ENCODE peak calls at places on chromosomes 12 and 14, in six cellular contexts. M is spleen, I is endothelial cell of umbilical vein, W is transverse colon, Y is stomach, V is suprapubic skin. J is an unnamed sample.
A peak's percentile ranks its signal among the peaks of the same experiment; 100 is the strongest.

GRCh38 chr12:80792861-80793260 is 76.1 kb downstream of the MYF5 start:
- DNase-seq in I (no peak), M (no peak), W (no peak), V (no peak), Y (no peak), J (no peak)

GRCh38 chr12:50224026-50224692 is 57.0 kb upstream of the CERS5 start:
- DNase-seq in W (peak; percentile 27), M (no peak), I (peak; percentile 87), Y (peak; percentile 51), V (no peak), J (no peak)

GRCh38 chr12:95083938-95084337 is 10.5 kb upstream of the NR2C1 start:
- DNase-seq in W (no peak), I (peak; percentile 76), Y (no peak), M (no peak), V (no peak), J (no peak)

GRCh38 chr12:106724116-106724515 is 50.4 kb upstream of the RIC8B start:
- DNase-seq in M (no peak), I (no peak), Y (no peak), W (no peak), V (no peak), J (no peak)

GRCh38 chr12:129901256-129901655 is 2.6 kb downstream of the TMEM132D start:
- DNase-seq in I (no peak), M (no peak), V (no peak), Y (no peak), W (no peak), J (no peak)

GRCh38 chr14:21902561-21903199 is 229.1 kb upstream of the OR4E1 start:
- DNase-seq in Y (no peak), M (no peak), W (no peak), V (no peak), I (peak; percentile 21), J (no peak)

GRCh38 chr12:49296836-49297694 is 2.1 kb downstream of the PRPH start:
- DNase-seq in V (no peak), W (peak; percentile 63), M (peak; percentile 74), I (no peak), Y (peak; percentile 43), J (peak; percentile 44)

GRCh38 chr12:53251477-53252348 is 16.4 kb upstream of the ESPL1 start:
- DNase-seq in M (peak; percentile 95), I (peak; percentile 74), W (peak; percentile 80), V (peak; percentile 88), Y (peak; percentile 76), J (peak; percentile 92)

GRCh38 chr14:65833256-65833880 is 420.8 kb downstream of the FUT8 start:
- DNase-seq in W (no peak), I (no peak), M (no peak), V (peak; percentile 84), Y (no peak), J (peak; percentile 25)

GRCh38 chr12:101004891-101005290 is 205.1 kb downstream of the SLC5A8 start:
- DNase-seq in W (no peak), M (no peak), V (no peak), Y (no peak), I (no peak), J (no peak)

GRCh38 chr12:106187155-106187789 is 48.5 kb upstream of the NUAK1 start:
- DNase-seq in I (no peak), Y (no peak), M (no peak), W (no peak), V (no peak), J (no peak)

GRCh38 chr14:96663491-96664067 is 133.6 kb upstream of the VRK1 start:
- DNase-seq in M (no peak), I (no peak), W (no peak), Y (no peak), V (peak; percentile 15), J (no peak)

GRCh38 chr12:25994252-25994651 is 35.8 kb downstream of the RASSF8 start:
- DNase-seq in W (no peak), Y (no peak), M (no peak), I (no peak), V (no peak), J (no peak)

GRCh38 chr14:51520087-51520486 is 131.6 kb upstream of the FRMD6 start:
- DNase-seq in M (no peak), W (no peak), I (peak; percentile 72), Y (no peak), V (no peak), J (no peak)

GRCh38 chr12:62291888-62292760 is 31.9 kb downstream of the USP15 start:
- DNase-seq in I (no peak), W (no peak), V (no peak), M (no peak), Y (no peak), J (no peak)

GRCh38 chr12:58775396-58775795 is 144.9 kb downstream of the LRIG3 start:
- DNase-seq in I (no peak), W (no peak), V (no peak), M (no peak), Y (no peak), J (no peak)

GRCh38 chr12:42372154-42372791 is 46.3 kb downstream of the PPHLN1 start:
- DNase-seq in W (no peak), V (no peak), M (no peak), Y (no peak), I (peak; percentile 57), J (peak; percentile 25)

GRCh38 chr12:104411826-104412626 is 44.7 kb upstream of the CHST11 start:
- DNase-seq in M (no peak), Y (no peak), I (no peak), V (no peak), W (no peak), J (no peak)

GRCh38 chr12:39441189-39441962 is 1.5 kb downstream of the KIF21A start:
- DNase-seq in W (no peak), I (no peak), V (no peak), M (no peak), Y (no peak), J (no peak)

GRCh38 chr12:39443704-39444234 is 849 bp upstream of the KIF21A start:
- DNase-seq in I (no peak), V (no peak), W (no peak), M (no peak), Y (no peak), J (no peak)

GRCh38 chr12:39441963-39442894 is 691 bp downstream of the KIF21A start:
- DNase-seq in V (peak; percentile 81), M (no peak), W (no peak), I (peak; percentile 46), Y (peak; percentile 34), J (peak; percentile 46)

GRCh38 chr12:39440781-39441180 is 2.1 kb downstream of the KIF21A start:
- DNase-seq in Y (no peak), V (no peak), I (no peak), M (no peak), W (no peak), J (no peak)

DNA sequence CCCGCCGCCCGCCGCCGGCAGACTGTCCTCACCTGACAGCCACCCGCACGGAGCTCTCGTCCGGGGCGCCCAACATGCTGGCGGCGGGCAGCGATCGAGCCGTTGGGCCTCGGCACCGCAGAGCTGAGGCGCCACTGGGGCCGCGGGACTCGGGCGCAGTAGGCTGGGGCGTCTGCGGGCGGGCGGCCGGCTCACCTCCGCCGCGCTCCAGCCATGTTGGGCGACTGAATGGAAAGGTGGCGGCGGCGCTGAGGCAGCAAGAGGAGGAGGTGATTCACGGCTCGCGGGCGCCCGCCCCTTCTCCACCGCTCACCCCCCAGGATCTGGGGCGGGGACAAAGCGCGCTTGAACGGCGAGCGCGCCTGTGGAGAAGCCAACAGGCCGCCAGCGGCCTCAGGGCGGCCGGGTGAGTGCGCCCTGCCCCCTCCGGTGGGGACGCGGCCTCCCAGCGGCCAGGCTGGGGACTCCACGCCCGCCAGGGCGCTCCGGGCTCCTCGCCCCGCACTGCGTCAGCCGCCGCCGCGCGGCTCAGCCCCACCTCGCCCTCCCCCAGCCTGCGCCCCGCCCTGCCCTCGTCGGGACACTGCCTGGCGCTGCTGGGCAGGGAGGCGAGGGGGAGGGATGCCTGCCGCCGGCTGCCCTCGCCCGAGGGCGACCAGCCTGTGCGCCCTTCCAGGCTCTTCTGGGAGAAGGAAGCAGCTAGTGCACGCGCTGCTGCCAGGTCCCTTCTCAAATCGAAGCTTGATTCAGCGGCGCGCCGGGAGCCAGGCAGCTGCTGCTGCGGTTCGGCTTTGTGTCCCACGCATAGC is at the start of gene KIF21A:
- DNase-seq in I (peak; percentile 94), Y (peak; percentile 94), V (peak; percentile 88), W (peak; percentile 94), M (peak; percentile 95), J (peak; percentile 91)
- H3K4me3 ChIP-seq in I (peak within 1 kb of the TSS; percentile 87), Y (peak within 1 kb of the TSS; percentile 89), V (peak within 1 kb of the TSS; percentile 85), W (peak within 1 kb of the TSS; percentile 83), M (peak within 1 kb of the TSS; percentile 73), J (peak within 1 kb of the TSS; percentile 60)

GRCh38 chr14:92696356-92696755 is 52.1 kb downstream of the LGMN start:
- DNase-seq in W (no peak), I (no peak), Y (no peak), M (peak; percentile 19), V (no peak), J (no peak)
- TF ChIP-seq POLR2A in W (no peak), I (no peak), Y (no peak), M (no peak), V (no peak), J (no peak)

DNA sequence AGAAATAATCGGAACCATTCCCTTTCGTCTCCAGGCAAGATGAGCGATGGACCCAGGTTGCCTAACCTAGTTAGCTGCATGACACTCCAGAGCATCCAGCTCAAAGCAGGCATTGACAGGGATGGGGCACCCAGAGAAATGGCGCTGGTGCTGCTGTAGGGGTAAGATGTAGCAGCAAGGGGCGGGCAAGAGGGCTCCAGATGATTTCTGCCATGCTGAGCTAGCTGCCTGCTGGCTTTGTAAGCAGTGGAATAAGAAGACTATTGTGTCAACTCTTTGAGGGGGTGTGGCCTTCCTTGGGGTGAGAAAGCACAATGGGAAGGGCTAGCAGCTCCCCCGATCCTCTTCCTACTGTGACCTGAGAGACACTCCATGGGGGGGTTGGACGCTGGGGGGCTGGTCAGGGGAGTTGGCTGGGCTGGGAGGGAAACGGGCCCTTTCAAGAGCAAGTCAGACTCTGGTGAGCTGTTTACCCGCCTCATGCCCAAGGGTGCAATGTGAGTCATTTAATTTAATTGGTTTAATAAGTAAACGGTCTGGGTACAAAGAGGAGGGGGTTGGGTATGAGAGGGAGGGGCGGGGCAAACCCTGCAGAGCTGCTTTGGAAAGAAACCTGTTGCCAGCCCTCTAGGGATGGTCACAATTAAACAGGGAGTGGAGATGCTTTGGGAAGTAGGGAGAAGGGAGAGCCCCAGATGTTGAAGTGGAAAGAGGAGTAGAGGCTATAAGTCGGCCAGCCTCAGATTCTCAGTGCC is 50.5 kb downstream of the B4GALNT3 start:
- DNase-seq in I (peak; percentile 19), V (no peak), W (peak; percentile 78), M (no peak), Y (peak; percentile 66), J (no peak)
- H3K4me3 ChIP-seq in I (no peak overlapping the region), V (no peak overlapping the region), W (no peak overlapping the region), M (no peak overlapping the region), Y (no peak overlapping the region), J (no peak overlapping the region)

GRCh38 chr12:43728117-43728516 is 30.5 kb downstream of the PUS7L start:
- DNase-seq in W (no peak), I (peak; percentile 4), V (no peak), M (no peak), Y (no peak), J (no peak)

GRCh38 chr12:43728698-43729097 is 29.9 kb downstream of the PUS7L start:
- DNase-seq in W (no peak), Y (no peak), I (no peak), V (no peak), M (no peak), J (no peak)

GRCh38 chr12:43733687-43734086 is 24.9 kb downstream of the PUS7L start:
- DNase-seq in Y (no peak), V (no peak), W (no peak), M (no peak), I (no peak), J (no peak)

DNA sequence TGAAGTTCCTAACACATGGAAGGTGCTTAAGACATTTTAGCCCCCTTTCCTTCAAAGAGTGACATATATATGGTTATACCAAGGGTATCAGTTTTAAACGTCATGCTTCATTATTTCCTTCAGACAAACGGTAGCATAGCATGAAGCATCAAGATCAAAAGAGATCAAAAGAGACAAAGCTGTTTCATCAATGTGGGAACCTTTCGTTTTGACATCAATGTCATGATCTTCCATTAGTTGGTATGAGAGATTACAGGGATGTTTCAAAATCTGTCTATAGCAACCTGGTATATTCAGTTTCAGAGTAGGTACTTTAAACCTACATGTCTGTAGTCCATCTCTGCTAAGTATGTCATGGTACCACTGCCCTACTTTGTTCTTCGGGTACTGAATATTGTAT is 28.3 kb downstream of the PUS7L start:
- DNase-seq in M (no peak), Y (no peak), V (no peak), W (no peak), I (no peak), J (no peak)
- TF ChIP-seq POLR2A in M (no peak), Y (no peak), V (no peak), W (no peak), I (no peak), J (no peak)

J was measured in adrenal gland.